ENCODE peak calls at places on chromosomes 6 and 20, in four cellular contexts. C, G, Y and Q are unnamed samples.

GRCh38 chr6:5121479-5121878 is 36.3 kb downstream of the PPP1R3G start:
- DNase-seq in C (no peak), G (no peak), Y (no peak), Q (no peak)

GRCh38 chr6:40626886-40627285 is 39.7 kb upstream of the LRFN2 start:
- DNase-seq in C (no peak), G (no peak), Y (no peak), Q (no peak)

GRCh38 chr20:37394543-37395410 is 48.8 kb downstream of the SRC start:
- DNase-seq in C (peak; percentile 65), G (no peak), Y (no peak), Q (no peak)

GRCh38 chr6:53302678-53303360 is 45.9 kb downstream of the ELOVL5 start:
- DNase-seq in C (no peak), G (peak; percentile 92), Y (peak; percentile 30), Q (peak; percentile 95)

GRCh38 chr20:63742381-63743024 is 2.9 kb downstream of the SLC2A4RG start:
- DNase-seq in C (no peak), G (no peak), Y (no peak), Q (no peak)

GRCh38 chr20:13302647-13303425 is 81.8 kb downstream of the ISM1 start:
- DNase-seq in C (peak; percentile 52), G (no peak), Y (peak; percentile 44), Q (peak; percentile 14)

GRCh38 chr6:47106216-47106615 is 64.1 kb upstream of the ADGRF1 start:
- DNase-seq in C (no peak), G (no peak), Y (no peak), Q (no peak)

GRCh38 chr6:159461266-159461665 is 231.8 kb downstream of the SOD2 start:
- DNase-seq in C (no peak), G (no peak), Y (no peak), Q (no peak)

GRCh38 chr20:2596673-2597279 is 55.7 kb upstream of the NOP56 start:
- DNase-seq in C (no peak), G (no peak), Y (no peak), Q (no peak)

GRCh38 chr6:130520235-130520634 is 154.4 kb downstream of the TMEM200A start:
- DNase-seq in C (no peak), G (no peak), Y (no peak), Q (peak; percentile 34)

GRCh38 chr6:35681298-35681697 is 7.4 kb downstream of the FKBP5 start:
- DNase-seq in C (no peak), G (no peak), Y (no peak), Q (no peak)

GRCh38 chr6:64683682-64684081 is 1023.3 kb downstream of the EYS start:
- DNase-seq in C (peak; percentile 43), G (no peak), Y (peak; percentile 6), Q (no peak)

GRCh38 chr6:147459772-147460171 is 48.7 kb upstream of the SAMD5 start:
- DNase-seq in C (no peak), G (no peak), Y (no peak), Q (no peak)

GRCh38 chr20:58553841-58554240 is 38.6 kb upstream of the APCDD1L start:
- DNase-seq in C (no peak), G (no peak), Y (no peak), Q (peak; percentile 74)

GRCh38 chr20:49572857-49573256 is 4.9 kb upstream of the PTGIS start:
- DNase-seq in C (peak; percentile 48), G (no peak), Y (no peak), Q (no peak)

GRCh38 chr20:39986231-39986904 is 702.7 kb downstream of the MAFB start:
- DNase-seq in C (peak; percentile 78), G (peak; percentile 2), Y (peak; percentile 65), Q (peak; percentile 45)

GRCh38 chr6:16519265-16520242 is 241.7 kb downstream of the ATXN1 start:
- DNase-seq in C (peak; percentile 10), G (no peak), Y (no peak), Q (no peak)

GRCh38 chr20:17680836-17681740 is 954 bp downstream of the RRBP1 start:
- DNase-seq in C (peak; percentile 91), G (no peak), Y (peak; percentile 89), Q (peak; percentile 66)

GRCh38 chr6:37024665-37025337 is 19.3 kb downstream of the FGD2 start:
- DNase-seq in C (no peak), G (no peak), Y (no peak), Q (no peak)
- TF ChIP-seq CTCF in C (no peak), G (no peak), Y (no peak), Q (no peak)

DNA sequence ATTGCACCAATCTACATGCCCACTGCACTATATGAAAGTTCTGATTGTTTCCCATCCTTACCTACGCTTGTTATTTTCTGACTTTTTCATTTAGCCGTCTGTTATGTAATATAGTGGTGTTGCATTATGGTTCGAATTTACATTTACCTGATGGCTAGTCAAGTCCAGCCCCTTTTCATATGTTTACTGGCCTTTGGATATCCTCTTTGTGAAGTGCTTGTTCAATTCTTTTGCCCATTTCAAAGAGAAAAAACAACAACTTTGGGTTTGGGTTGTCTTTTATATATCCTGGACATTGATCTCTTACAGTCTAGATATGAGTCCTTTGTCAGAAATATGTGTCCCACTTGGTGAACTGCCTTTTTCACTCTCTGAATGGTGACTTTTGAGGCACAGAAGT is 21.1 kb downstream of the PPP1R14C start:
- DNase-seq in C (no peak), G (no peak), Y (no peak), Q (no peak)
- H3K4me3 ChIP-seq in C (no peak overlapping the region), G (no peak overlapping the region), Y (no peak overlapping the region), Q (no peak overlapping the region)

GRCh38 chr6:109236140-109237081 is 141.1 kb downstream of the CEP57L1 start:
- DNase-seq in C (peak; percentile 91), G (no peak), Y (peak; percentile 80), Q (no peak)
- TF ChIP-seq CTCF in C (peak; percentile 49), G (no peak), Y (no peak), Q (no peak)

GRCh38 chr6:108175592-108176279 is 9.9 kb downstream of the NR2E1 start:
- DNase-seq in C (peak; percentile 74), G (no peak), Y (no peak), Q (no peak)
- H3K4me3 ChIP-seq in C (peak overlapping the region; percentile 24), G (no peak overlapping the region), Y (peak overlapping the region; percentile 11), Q (no peak overlapping the region)

DNA sequence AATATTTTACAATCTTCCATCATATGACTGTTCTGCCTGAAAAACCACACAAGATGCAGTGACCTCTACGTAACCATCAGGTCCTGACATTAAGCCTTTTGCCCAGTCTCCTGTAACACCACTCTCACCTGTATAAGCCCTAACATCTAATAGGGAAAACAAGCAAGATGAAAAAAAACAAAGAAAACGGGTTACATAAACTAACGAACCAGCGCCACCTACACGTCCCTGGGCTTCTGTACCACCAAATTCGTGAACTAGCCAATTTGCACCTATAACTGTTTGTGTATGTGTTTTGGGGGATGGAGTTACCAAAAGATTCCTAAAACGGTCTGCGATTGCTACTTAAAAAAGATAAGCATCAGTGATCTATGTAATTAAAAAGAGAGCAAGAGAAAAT is 70.2 kb downstream of the BLOC1S5 start:
- DNase-seq in C (no peak), G (no peak), Y (no peak), Q (no peak)
- TF ChIP-seq CTCF in C (peak; percentile 37), G (no peak), Y (no peak), Q (no peak)

GRCh38 chr6:155259202-155259601 is 4.6 kb upstream of the CLDN20 start:
- DNase-seq in C (no peak), G (no peak), Y (no peak), Q (no peak)

GRCh38 chr6:155261146-155261900 is 2.5 kb upstream of the CLDN20 start:
- DNase-seq in C (peak; percentile 70), G (no peak), Y (no peak), Q (no peak)

GRCh38 chr6:155260686-155261085 is 3.1 kb upstream of the CLDN20 start:
- DNase-seq in C (no peak), G (no peak), Y (no peak), Q (no peak)

GRCh38 chr6:155262655-155263054 is 1.2 kb upstream of the CLDN20 start:
- DNase-seq in C (no peak), G (no peak), Y (no peak), Q (no peak)

GRCh38 chr6:155259897-155260296 is 3.9 kb upstream of the CLDN20 start:
- DNase-seq in C (no peak), G (no peak), Y (no peak), Q (no peak)
- H3K4me3 ChIP-seq in C (no peak overlapping the region), G (no peak overlapping the region), Y (no peak overlapping the region), Q (no peak overlapping the region)

DNA sequence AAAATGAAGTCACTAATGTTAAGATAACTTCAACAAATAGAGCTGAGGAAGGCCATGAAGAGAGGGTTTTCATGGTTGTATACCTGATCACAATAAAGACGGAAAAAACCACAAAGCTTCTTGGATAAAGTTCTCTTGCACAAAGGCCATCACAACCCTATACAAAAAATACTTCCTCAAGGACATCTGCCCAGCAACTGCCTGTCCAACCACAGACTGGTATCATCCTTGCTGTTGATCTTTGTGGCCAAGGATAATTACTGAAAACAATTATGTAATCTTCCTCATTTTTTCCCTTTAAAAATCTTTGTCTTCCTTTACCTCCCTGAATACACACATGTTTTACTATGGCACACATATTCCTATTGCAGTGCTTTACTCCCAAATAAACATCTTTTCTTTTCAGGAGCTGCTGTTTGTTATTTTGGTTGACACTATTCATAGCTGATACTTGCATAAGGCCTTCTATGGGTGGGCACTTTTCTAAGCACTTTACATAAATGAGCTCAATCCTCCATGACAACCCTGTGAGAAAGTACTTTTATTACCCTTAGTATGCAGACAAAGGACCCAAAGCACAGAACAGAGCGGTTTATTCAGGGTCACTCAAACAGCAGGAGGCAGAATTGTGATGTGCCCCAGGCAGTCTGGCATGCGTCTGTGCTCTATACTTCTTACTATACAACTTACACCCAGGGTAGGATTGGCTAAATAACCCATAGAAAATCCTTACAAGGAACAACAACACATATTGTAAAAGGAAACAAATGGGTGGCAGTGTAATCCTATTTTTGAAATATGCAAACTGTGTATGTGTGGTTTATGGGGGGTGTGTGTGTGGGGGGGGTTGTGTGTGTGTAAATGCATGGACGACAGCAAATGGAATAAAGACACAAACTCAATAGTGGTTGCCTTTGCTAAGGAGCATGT is 35.0 kb downstream of the SNRNP48 start:
- DNase-seq in C (peak; percentile 67), G (no peak), Y (no peak), Q (no peak)
- TF ChIP-seq CTCF in C (no peak), G (no peak), Y (no peak), Q (no peak)

DNA sequence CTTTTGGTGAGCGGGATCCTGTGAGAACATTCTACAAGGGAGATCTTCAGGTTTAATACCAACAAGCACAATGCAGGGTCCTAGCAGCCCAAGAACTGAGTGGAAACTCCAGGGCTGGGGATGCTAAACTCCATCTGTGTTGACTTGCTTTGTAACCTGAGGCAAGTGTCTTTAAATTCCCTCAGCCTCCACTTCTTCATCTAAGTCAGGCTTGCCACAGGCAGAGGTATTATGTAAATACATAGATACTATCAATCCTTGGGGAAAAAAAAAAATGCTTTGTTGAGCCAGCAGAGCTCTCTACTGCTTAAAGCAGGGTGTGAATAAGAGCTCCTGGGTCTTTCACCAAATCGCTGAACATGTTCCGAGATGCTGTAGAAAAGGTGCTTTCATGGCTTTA is 114.2 kb upstream of the PHACTR1 start:
- DNase-seq in C (no peak), G (no peak), Y (no peak), Q (peak; percentile 65)
- H3K4me3 ChIP-seq in C (no peak overlapping the region), G (no peak overlapping the region), Y (no peak overlapping the region), Q (no peak overlapping the region)

GRCh38 chr20:15867899-15868298 is 705.3 kb downstream of the KIF16B start:
- DNase-seq in C (no peak), G (no peak), Y (no peak), Q (no peak)
- TF ChIP-seq CTCF in C (peak; percentile 27), G (no peak), Y (no peak), Q (no peak)